ENCODE peak calls at places on chromosomes 5 and 9, in four cellular contexts. W, Q, B and A are unnamed samples. For H3K27me3, the result is how much of the 10 kb centered on the place peaks cover.

GRCh38 chr5:58469895-58470294 is 10.0 kb upstream of the PLK2 start:
- DNase-seq in W (no peak), Q (no peak), B (no peak), A (no peak)

GRCh38 chr5:148314187-148314586 is 2.0 kb downstream of the SPINK7 start:
- DNase-seq in W (no peak), Q (no peak), B (no peak), A (no peak)

GRCh38 chr9:38126730-38127129 is 57.7 kb upstream of the SHB start:
- DNase-seq in W (no peak), Q (no peak), B (no peak), A (no peak)

GRCh38 chr9:85743290-85744128 is 1.8 kb upstream of the AGTPBP1 start:
- DNase-seq in W (no peak), Q (peak), B (no peak), A (no peak)

GRCh38 chr5:50866415-50866814 is 200.0 kb downstream of the PARP8 start:
- DNase-seq in W (no peak), Q (no peak), B (no peak), A (no peak)

GRCh38 chr5:9348296-9348996 is 197.4 kb downstream of the SEMA5A start:
- DNase-seq in W (no peak), Q (no peak), B (no peak), A (no peak)

GRCh38 chr9:19788152-19788551 is 685 bp downstream of the SLC24A2 start:
- DNase-seq in W (no peak), Q (peak), B (no peak), A (no peak)

GRCh38 chr9:34170252-34170915 is 8.5 kb upstream of the UBAP1 start:
- DNase-seq in W (no peak), Q (no peak), B (no peak), A (no peak)

GRCh38 chr5:98630621-98631020 is 142.8 kb upstream of the RGMB start:
- DNase-seq in W (no peak), Q (no peak), B (no peak), A (no peak)

GRCh38 chr5:96075579-96076289 is 114.1 kb upstream of the ELL2 start:
- DNase-seq in W (no peak), Q (no peak), B (no peak), A (no peak)

GRCh38 chr9:133160742-133161541 is 2.8 kb downstream of the GBGT1 start:
- DNase-seq in W (no peak), Q (peak), B (peak), A (no peak)
- TF ChIP-seq CTCF in W (peak), Q (peak), B (peak), A (peak)

GRCh38 chr5:156037151-156037909 is 289.6 kb upstream of the SGCD start:
- DNase-seq in W (no peak), Q (no peak), B (no peak), A (no peak)

DNA sequence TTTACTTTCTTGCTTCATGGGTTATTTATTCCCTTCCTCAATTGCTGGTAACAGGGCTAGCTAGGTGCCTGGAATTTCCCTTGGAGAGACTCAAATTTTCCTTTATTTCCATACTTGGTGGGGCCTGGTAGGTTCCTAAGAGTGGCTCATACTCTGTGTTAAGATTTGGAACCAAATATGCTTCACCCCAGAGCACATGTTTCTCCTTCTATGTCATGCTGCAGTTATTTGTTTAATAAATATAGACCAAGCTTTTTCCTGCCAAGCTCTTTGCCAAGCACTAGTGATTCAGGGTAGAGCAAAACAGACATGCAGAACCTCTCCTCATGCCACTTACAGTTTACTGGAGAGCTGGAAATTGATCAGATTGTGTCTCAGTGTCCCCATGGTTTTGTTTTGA is 290.3 kb upstream of the SGCD start:
- DNase-seq in W (no peak), Q (no peak), B (no peak), A (no peak)
- H3K27ac ChIP-seq in W (no peak), Q (no peak), B (no peak), A (no peak)

GRCh38 chr9:94161673-94162072 is 77.4 kb downstream of the PTPDC1 start:
- DNase-seq in W (no peak), Q (no peak), B (no peak), A (no peak)
- H3K27me3 ChIP-seq in W (under half), Q (under half), B (under half), A (under half)

GRCh38 chr5:139841549-139841948 is 45.9 kb downstream of the PSD2 start:
- DNase-seq in W (no peak), Q (no peak), B (no peak), A (no peak)
- TF ChIP-seq CTCF in W (no peak), Q (no peak), B (no peak), A (no peak)

DNA sequence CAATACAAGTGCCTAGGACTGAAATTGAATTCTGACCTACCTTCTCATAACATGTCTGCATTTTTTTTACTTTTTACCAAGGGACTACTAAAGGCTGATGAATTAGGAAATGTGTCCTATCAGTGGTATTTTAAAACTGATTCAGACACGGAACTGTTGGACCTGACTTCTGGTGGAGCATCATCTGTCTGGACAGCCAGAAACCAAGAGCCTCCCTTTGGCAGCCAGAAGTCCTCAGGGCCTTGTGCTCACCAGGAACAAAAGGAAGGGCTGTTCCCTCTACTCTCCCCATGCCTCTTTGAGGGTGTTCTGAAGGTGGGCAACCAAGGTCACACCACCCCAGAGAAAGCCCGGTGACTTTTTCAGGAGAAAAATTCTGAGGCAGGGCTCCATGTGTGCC is 143.5 kb downstream of the SCAMP1 start:
- DNase-seq in W (no peak), Q (no peak), B (no peak), A (no peak)
- H3K27ac ChIP-seq in W (no peak), Q (no peak), B (peak), A (no peak)

GRCh38 chr5:14399054-14399657 is 182.4 kb upstream of the OTULINL start:
- DNase-seq in W (no peak), Q (no peak), B (no peak), A (no peak)
- H3K27me3 ChIP-seq in W (under half), Q (under half), B (under half), A (under half)